ENCODE peak calls at places on chromosomes 6 and 20, in five cellular contexts. One of them, this sample, is unnamed.

GRCh38 chr6:105642708-105643107 is 239.8 kb upstream of the PREP start:
- DNase-seq in HFFc6: no peak
- DNase-seq in NB4: no peak
- DNase-seq in cardiac fibroblast: peak
- DNase-seq in GM13976: no peak
- DNase-seq in this sample: no peak

GRCh38 chr20:7851031-7851490 is 89.2 kb downstream of the HAO1 start:
- DNase-seq in cardiac fibroblast: peak
- DNase-seq in HFFc6: peak
- DNase-seq in NB4: no peak
- DNase-seq in GM13976: no peak
- DNase-seq in this sample: no peak

GRCh38 chr6:105675715-105676397 is 273.0 kb upstream of the PREP start:
- DNase-seq in HFFc6: peak
- DNase-seq in GM13976: peak
- DNase-seq in NB4: peak
- DNase-seq in cardiac fibroblast: peak
- DNase-seq in this sample: no peak

GRCh38 chr6:139533573-139534471 is 159.4 kb upstream of the CITED2 start:
- DNase-seq in NB4: no peak
- DNase-seq in HFFc6: peak
- DNase-seq in GM13976: no peak
- DNase-seq in cardiac fibroblast: peak
- DNase-seq in this sample: no peak

GRCh38 chr6:125258651-125259353 is 43.0 kb downstream of the HDDC2 start:
- DNase-seq in GM13976: no peak
- DNase-seq in NB4: peak
- DNase-seq in HFFc6: no peak
- DNase-seq in cardiac fibroblast: no peak
- DNase-seq in this sample: no peak

GRCh38 chr20:14761903-14762302 is 424.5 kb upstream of the FLRT3 start:
- DNase-seq in GM13976: no peak
- DNase-seq in NB4: no peak
- DNase-seq in HFFc6: no peak
- DNase-seq in cardiac fibroblast: no peak
- DNase-seq in this sample: no peak

GRCh38 chr6:136201735-136202134 is 48.4 kb downstream of the MTFR2 start:
- DNase-seq in HFFc6: peak
- DNase-seq in cardiac fibroblast: peak
- DNase-seq in NB4: no peak
- DNase-seq in GM13976: no peak
- DNase-seq in this sample: no peak

GRCh38 chr6:90940812-90941481 is 354.1 kb upstream of the MAP3K7 start:
- DNase-seq in HFFc6: peak
- DNase-seq in GM13976: peak
- DNase-seq in NB4: peak
- DNase-seq in cardiac fibroblast: peak
- DNase-seq in this sample: no peak

GRCh38 chr6:40536442-40536841 is 50.7 kb downstream of the LRFN2 start:
- DNase-seq in GM13976: no peak
- DNase-seq in cardiac fibroblast: no peak
- DNase-seq in NB4: peak
- DNase-seq in HFFc6: peak
- DNase-seq in this sample: no peak
- TF ChIP-seq CTCF in GM13976: no peak
- TF ChIP-seq CTCF in cardiac fibroblast: no peak
- TF ChIP-seq CTCF in NB4: peak
- TF ChIP-seq CTCF in HFFc6: peak
- TF ChIP-seq CTCF in this sample: no peak

DNA sequence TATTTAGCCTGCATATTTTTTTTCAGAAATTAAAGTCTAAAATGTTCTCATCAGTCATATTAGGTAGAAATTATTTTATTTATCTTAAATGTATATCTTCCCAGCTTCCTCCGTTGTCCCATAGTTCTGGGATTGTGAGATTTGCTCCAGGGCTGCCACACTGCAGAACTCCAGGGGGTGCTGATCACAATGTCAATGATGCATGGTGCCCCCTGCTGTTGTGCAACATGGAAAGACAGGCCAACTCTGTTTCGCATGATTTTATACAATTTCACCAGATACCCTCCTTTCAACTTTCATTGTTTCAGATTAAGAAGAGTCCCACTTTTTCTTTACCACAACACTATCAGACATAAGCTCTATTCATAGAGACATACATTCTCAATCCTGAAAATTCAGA is 35.9 kb downstream of the ID4 start:
- DNase-seq in NB4: peak
- DNase-seq in cardiac fibroblast: no peak
- DNase-seq in GM13976: no peak
- DNase-seq in HFFc6: peak
- DNase-seq in this sample: no peak
- TF ChIP-seq CTCF in NB4: peak
- TF ChIP-seq CTCF in cardiac fibroblast: no peak
- TF ChIP-seq CTCF in GM13976: no peak
- TF ChIP-seq CTCF in HFFc6: peak
- TF ChIP-seq CTCF in this sample: no peak

GRCh38 chr20:1800777-1801176 is 94.4 kb upstream of the SIRPA start:
- DNase-seq in HFFc6: peak
- DNase-seq in cardiac fibroblast: peak
- DNase-seq in GM13976: peak
- DNase-seq in NB4: peak
- DNase-seq in this sample: no peak
- TF ChIP-seq CTCF in HFFc6: peak
- TF ChIP-seq CTCF in cardiac fibroblast: peak
- TF ChIP-seq CTCF in GM13976: no peak
- TF ChIP-seq CTCF in NB4: peak
- TF ChIP-seq CTCF in this sample: no peak

DNA sequence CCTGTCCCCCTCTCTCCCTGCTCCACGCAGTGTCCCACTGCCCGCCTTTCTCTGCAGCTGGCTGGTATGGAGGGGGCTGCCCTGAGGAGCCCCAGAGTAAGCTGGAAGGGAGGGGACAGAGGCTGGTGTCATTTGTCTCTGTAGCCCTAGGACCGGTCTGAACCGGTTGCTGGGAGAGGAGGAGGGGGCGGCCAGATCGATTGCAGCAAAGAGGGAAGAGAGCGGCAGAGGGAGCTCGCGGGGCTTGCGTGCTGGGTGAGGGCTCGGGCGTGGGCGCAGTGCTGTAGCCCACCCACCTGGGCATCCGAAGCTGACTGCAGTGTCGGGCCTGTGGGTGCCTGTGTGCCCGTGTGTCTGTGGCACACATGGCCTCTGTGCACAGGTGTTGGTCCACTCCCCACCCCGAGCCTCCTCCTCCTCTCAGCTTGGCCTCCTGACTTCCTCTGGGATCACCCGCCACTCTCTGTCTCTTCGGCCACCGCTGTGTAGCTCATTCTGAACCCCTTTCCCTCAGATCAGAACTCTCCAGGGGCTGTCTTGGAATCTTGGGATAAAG is 50.7 kb downstream of the SRC start:
- DNase-seq in NB4: peak
- DNase-seq in cardiac fibroblast: no peak
- DNase-seq in GM13976: no peak
- DNase-seq in HFFc6: no peak
- DNase-seq in this sample: no peak
- TF ChIP-seq CTCF in NB4: peak
- TF ChIP-seq CTCF in cardiac fibroblast: no peak
- TF ChIP-seq CTCF in GM13976: no peak
- TF ChIP-seq CTCF in HFFc6: no peak
- TF ChIP-seq CTCF in this sample: no peak

GRCh38 chr6:76708641-76709331 is 636.3 kb upstream of the IMPG1 start:
- DNase-seq in NB4: no peak
- DNase-seq in HFFc6: no peak
- DNase-seq in GM13976: no peak
- DNase-seq in cardiac fibroblast: no peak
- DNase-seq in this sample: no peak
- TF ChIP-seq CTCF in NB4: no peak
- TF ChIP-seq CTCF in HFFc6: no peak
- TF ChIP-seq CTCF in GM13976: no peak
- TF ChIP-seq CTCF in cardiac fibroblast: no peak
- TF ChIP-seq CTCF in this sample: no peak

DNA sequence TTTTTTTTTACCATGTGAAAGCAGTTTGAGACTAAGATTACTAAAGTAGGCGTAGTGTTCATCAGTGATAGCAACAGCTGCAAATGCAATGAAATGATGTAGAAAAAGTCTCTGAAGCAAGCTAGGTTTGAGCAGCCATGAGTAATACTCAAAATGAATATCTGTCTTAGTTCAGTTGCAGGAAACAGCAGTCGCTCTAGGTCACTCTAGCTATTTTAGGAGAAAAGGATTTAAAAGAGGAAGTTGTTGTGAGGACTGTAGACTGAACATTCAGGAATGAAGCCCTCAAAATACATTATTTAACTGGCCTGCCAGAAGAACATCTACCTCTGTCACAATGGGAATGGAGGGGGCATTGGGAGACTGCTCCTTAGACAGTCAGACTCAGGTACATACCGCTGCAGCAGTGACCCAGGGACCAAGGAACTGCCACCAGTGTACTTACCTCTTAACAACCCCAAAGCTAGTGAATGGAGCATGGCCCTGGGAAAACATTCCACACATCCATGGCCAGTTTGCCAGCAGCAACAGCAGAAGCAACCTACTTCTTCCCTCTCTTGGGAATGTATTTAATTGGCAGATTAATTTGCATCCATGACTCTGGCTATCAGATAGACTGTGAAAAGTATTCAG is 243.0 kb upstream of the KHDRBS2 start:
- DNase-seq in cardiac fibroblast: no peak
- DNase-seq in GM13976: no peak
- DNase-seq in NB4: peak
- DNase-seq in HFFc6: no peak
- DNase-seq in this sample: no peak
- TF ChIP-seq CTCF in cardiac fibroblast: no peak
- TF ChIP-seq CTCF in GM13976: no peak
- TF ChIP-seq CTCF in NB4: no peak
- TF ChIP-seq CTCF in HFFc6: no peak
- TF ChIP-seq CTCF in this sample: no peak

DNA sequence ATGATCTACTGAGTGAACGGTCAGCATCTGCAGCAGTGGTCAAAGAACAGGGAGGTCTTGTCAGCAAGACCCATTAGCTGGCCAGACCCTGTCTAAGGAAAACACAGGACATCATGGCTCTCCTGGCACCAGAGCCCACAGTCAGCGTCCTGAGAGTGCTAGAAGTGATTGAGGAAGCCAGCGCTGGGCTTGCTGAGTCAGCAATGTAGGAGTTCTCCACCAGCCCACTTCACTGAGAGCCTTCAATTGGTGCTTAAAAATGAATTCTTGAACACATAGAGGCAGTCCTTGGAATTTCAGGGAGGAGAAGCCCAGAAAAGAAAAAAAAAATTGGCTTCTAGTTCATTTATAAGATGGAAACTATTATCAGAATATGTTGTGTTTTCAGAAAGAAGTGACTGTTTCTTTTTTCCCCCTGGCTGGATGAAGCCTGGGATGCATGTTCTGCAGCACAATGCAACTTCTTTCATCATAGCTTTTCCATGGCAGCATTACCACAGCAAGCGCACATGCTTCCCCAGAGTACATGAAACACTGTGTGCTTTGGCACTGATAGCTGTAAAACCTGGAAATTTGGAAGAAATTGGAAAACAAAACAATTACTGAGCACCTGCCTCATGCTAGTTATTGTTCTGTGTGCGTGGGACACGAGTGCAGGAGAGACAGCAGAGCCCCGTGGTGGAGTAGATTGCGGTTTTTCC is 899.9 kb downstream of the C6orf118 start:
- DNase-seq in cardiac fibroblast: no peak
- DNase-seq in GM13976: no peak
- DNase-seq in NB4: no peak
- DNase-seq in HFFc6: no peak
- DNase-seq in this sample: no peak
- TF ChIP-seq CTCF in cardiac fibroblast: no peak
- TF ChIP-seq CTCF in GM13976: no peak
- TF ChIP-seq CTCF in NB4: no peak
- TF ChIP-seq CTCF in HFFc6: no peak
- TF ChIP-seq CTCF in this sample: no peak

GRCh38 chr6:129671442-129672344 is 38.3 kb downstream of the ARHGAP18 start:
- DNase-seq in GM13976: peak
- DNase-seq in NB4: peak
- DNase-seq in cardiac fibroblast: peak
- DNase-seq in HFFc6: no peak
- DNase-seq in this sample: peak
- TF ChIP-seq CTCF in GM13976: peak
- TF ChIP-seq CTCF in NB4: peak
- TF ChIP-seq CTCF in cardiac fibroblast: no peak
- TF ChIP-seq CTCF in HFFc6: peak
- TF ChIP-seq CTCF in this sample: no peak

GRCh38 chr6:71287038-71287437 is 1.6 kb upstream of the OGFRL1 start:
- DNase-seq in cardiac fibroblast: no peak
- DNase-seq in NB4: peak
- DNase-seq in GM13976: peak
- DNase-seq in HFFc6: no peak
- DNase-seq in this sample: no peak

GRCh38 chr6:71289039-71289801 is 609 bp downstream of the OGFRL1 start:
- DNase-seq in NB4: peak
- DNase-seq in GM13976: no peak
- DNase-seq in HFFc6: no peak
- DNase-seq in cardiac fibroblast: peak
- DNase-seq in this sample: peak

GRCh38 chr6:71289802-71290175 is 1.2 kb downstream of the OGFRL1 start:
- DNase-seq in NB4: no peak
- DNase-seq in cardiac fibroblast: no peak
- DNase-seq in GM13976: no peak
- DNase-seq in HFFc6: no peak
- DNase-seq in this sample: no peak

GRCh38 chr6:71287926-71288227 is 734 bp upstream of the OGFRL1 start:
- DNase-seq in cardiac fibroblast: no peak
- DNase-seq in HFFc6: no peak
- DNase-seq in NB4: no peak
- DNase-seq in GM13976: no peak
- DNase-seq in this sample: no peak

DNA sequence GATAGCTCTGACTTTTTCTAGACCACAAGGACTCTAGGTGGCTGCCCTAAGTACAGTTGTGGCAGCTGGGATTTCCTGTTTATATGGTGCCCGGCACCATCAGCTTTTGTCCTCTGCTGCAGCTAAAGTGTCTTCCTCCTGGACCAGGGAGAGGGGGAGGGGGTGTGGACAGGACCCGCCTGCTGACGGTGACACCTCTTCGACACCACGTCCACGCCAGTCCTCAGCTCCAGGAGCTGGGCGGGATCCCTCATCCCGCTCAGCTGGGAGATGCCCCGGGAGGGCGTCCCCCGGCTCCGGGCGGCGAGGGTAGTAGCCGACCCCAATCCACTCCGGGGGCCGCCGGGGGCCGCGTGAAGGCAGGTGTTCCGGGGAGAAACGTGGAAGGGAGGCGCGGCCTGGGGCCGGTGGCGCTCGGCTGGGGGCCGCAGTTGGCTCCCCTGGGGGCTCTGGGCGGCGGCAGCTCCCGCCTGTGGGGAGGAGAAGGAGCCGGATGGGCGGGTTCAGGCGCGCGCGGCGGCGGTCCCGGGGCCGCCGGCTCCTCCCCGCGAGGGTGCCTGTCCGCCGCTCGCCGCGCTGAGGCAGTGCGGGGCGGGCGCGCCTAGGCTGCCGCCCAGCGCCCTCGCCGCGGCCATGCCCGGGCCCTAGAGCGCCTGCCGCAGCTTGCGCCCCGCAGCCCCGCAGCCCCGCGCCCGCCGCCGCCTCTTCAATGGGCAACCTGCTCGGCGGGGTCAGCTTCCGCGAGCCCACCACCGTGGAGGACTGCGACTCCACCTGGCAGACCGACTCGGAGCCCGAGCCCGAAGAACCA is at the start of gene OGFRL1:
- DNase-seq in HFFc6: peak
- DNase-seq in cardiac fibroblast: peak
- DNase-seq in GM13976: peak
- DNase-seq in NB4: peak
- DNase-seq in this sample: peak
- TF ChIP-seq CTCF in HFFc6: no peak
- TF ChIP-seq CTCF in cardiac fibroblast: no peak
- TF ChIP-seq CTCF in GM13976: peak
- TF ChIP-seq CTCF in NB4: no peak
- TF ChIP-seq CTCF in this sample: no peak

This sample was measured in natural killer cell.